ENCODE peak calls at places on chromosomes 3 and 15, in ten cellular contexts. One of them, this sample, is unnamed.

GRCh38 chr3:111128884-111129283 is 57.3 kb downstream of the NECTIN3 start:
- DNase-seq in AG04449: no peak
- DNase-seq in BE2C: no peak
- DNase-seq in fibroblast of villous mesenchyme: no peak
- DNase-seq in HCT116: no peak
- DNase-seq in transverse colon: no peak
- DNase-seq in OCI-LY7: no peak
- DNase-seq in AG04450: no peak
- DNase-seq in bronchial epithelial cell: peak
- DNase-seq in AG09309: no peak
- DNase-seq in this sample: no peak

GRCh38 chr3:10198761-10199688 is 34.3 kb downstream of the IRAK2 start:
- DNase-seq in AG04449: peak
- DNase-seq in BE2C: peak
- DNase-seq in fibroblast of villous mesenchyme: peak
- DNase-seq in HCT116: no peak
- DNase-seq in transverse colon: peak
- DNase-seq in OCI-LY7: peak
- DNase-seq in AG04450: no peak
- DNase-seq in bronchial epithelial cell: peak
- DNase-seq in AG09309: no peak
- DNase-seq in this sample: peak

GRCh38 chr3:4322635-4323034 is 19.5 kb downstream of the SETMAR start:
- DNase-seq in AG04449: peak
- DNase-seq in BE2C: no peak
- DNase-seq in fibroblast of villous mesenchyme: peak
- DNase-seq in HCT116: no peak
- DNase-seq in transverse colon: no peak
- DNase-seq in OCI-LY7: no peak
- DNase-seq in AG04450: peak
- DNase-seq in bronchial epithelial cell: peak
- DNase-seq in AG09309: peak
- DNase-seq in this sample: no peak

GRCh38 chr15:25862087-25862468 is 1.0 kb downstream of the ATP10A start:
- DNase-seq in AG04449: no peak
- DNase-seq in BE2C: no peak
- DNase-seq in fibroblast of villous mesenchyme: no peak
- DNase-seq in HCT116: no peak
- DNase-seq in transverse colon: no peak
- DNase-seq in OCI-LY7: no peak
- DNase-seq in AG04450: no peak
- DNase-seq in bronchial epithelial cell: no peak
- DNase-seq in AG09309: no peak
- DNase-seq in this sample: peak

GRCh38 chr3:197592361-197593045 is 36.7 kb upstream of the BDH1 start:
- DNase-seq in AG04449: no peak
- DNase-seq in BE2C: no peak
- DNase-seq in fibroblast of villous mesenchyme: no peak
- DNase-seq in HCT116: no peak
- DNase-seq in transverse colon: no peak
- DNase-seq in OCI-LY7: no peak
- DNase-seq in AG04450: no peak
- DNase-seq in bronchial epithelial cell: no peak
- DNase-seq in AG09309: no peak
- DNase-seq in this sample: no peak

GRCh38 chr3:54427951-54428871 is 305.9 kb downstream of the CACNA2D3 start:
- DNase-seq in AG04449: peak
- DNase-seq in BE2C: peak
- DNase-seq in fibroblast of villous mesenchyme: peak
- DNase-seq in HCT116: peak
- DNase-seq in transverse colon: peak
- DNase-seq in OCI-LY7: peak
- DNase-seq in AG04450: peak
- DNase-seq in bronchial epithelial cell: peak
- DNase-seq in AG09309: peak
- DNase-seq in this sample: no peak

GRCh38 chr3:50126287-50127211 is 28.6 kb upstream of the SEMA3F start:
- DNase-seq in AG04449: no peak
- DNase-seq in BE2C: no peak
- DNase-seq in fibroblast of villous mesenchyme: peak
- DNase-seq in HCT116: no peak
- DNase-seq in transverse colon: no peak
- DNase-seq in OCI-LY7: no peak
- DNase-seq in AG04450: no peak
- DNase-seq in bronchial epithelial cell: no peak
- DNase-seq in AG09309: no peak
- DNase-seq in this sample: no peak

GRCh38 chr3:46304739-46305138 is 49.2 kb upstream of the CCR2 start:
- DNase-seq in AG04449: no peak
- DNase-seq in BE2C: no peak
- DNase-seq in fibroblast of villous mesenchyme: no peak
- DNase-seq in HCT116: no peak
- DNase-seq in transverse colon: no peak
- DNase-seq in OCI-LY7: no peak
- DNase-seq in AG04450: no peak
- DNase-seq in bronchial epithelial cell: no peak
- DNase-seq in AG09309: no peak
- DNase-seq in this sample: no peak

GRCh38 chr3:101851833-101852232 is 2.5 kb downstream of the NFKBIZ start:
- DNase-seq in AG04449: no peak
- DNase-seq in BE2C: no peak
- DNase-seq in fibroblast of villous mesenchyme: no peak
- DNase-seq in HCT116: no peak
- DNase-seq in transverse colon: no peak
- DNase-seq in OCI-LY7: no peak
- DNase-seq in AG04450: no peak
- DNase-seq in bronchial epithelial cell: no peak
- DNase-seq in AG09309: no peak
- DNase-seq in this sample: no peak

GRCh38 chr15:25175789-25176615 is 221.2 kb downstream of the SNRPN start:
- DNase-seq in AG04449: no peak
- DNase-seq in BE2C: no peak
- DNase-seq in fibroblast of villous mesenchyme: no peak
- DNase-seq in HCT116: no peak
- DNase-seq in transverse colon: peak
- DNase-seq in OCI-LY7: no peak
- DNase-seq in AG04450: no peak
- DNase-seq in bronchial epithelial cell: no peak
- DNase-seq in AG09309: no peak
- DNase-seq in this sample: peak

GRCh38 chr3:170651260-170651845 is 65.5 kb upstream of the SLC7A14 start:
- DNase-seq in AG04449: no peak
- DNase-seq in BE2C: peak
- DNase-seq in fibroblast of villous mesenchyme: no peak
- DNase-seq in HCT116: no peak
- DNase-seq in transverse colon: no peak
- DNase-seq in OCI-LY7: no peak
- DNase-seq in AG04450: no peak
- DNase-seq in bronchial epithelial cell: no peak
- DNase-seq in AG09309: no peak
- DNase-seq in this sample: no peak

GRCh38 chr15:50238263-50238662 is 27.3 kb downstream of the HDC start:
- DNase-seq in AG04449: no peak
- DNase-seq in BE2C: no peak
- DNase-seq in fibroblast of villous mesenchyme: no peak
- DNase-seq in HCT116: no peak
- DNase-seq in transverse colon: no peak
- DNase-seq in OCI-LY7: no peak
- DNase-seq in AG04450: no peak
- DNase-seq in bronchial epithelial cell: no peak
- DNase-seq in AG09309: no peak
- DNase-seq in this sample: no peak

GRCh38 chr15:100732359-100733055 is 130.1 kb downstream of the ASB7 start:
- DNase-seq in AG04449: no peak
- DNase-seq in BE2C: no peak
- DNase-seq in fibroblast of villous mesenchyme: no peak
- DNase-seq in HCT116: no peak
- DNase-seq in transverse colon: no peak
- DNase-seq in OCI-LY7: no peak
- DNase-seq in AG04450: no peak
- DNase-seq in bronchial epithelial cell: no peak
- DNase-seq in AG09309: peak
- DNase-seq in this sample: no peak

GRCh38 chr3:180402463-180403073 is 199.4 kb upstream of the TTC14 start:
- DNase-seq in AG04449: no peak
- DNase-seq in BE2C: no peak
- DNase-seq in fibroblast of villous mesenchyme: no peak
- DNase-seq in HCT116: no peak
- DNase-seq in transverse colon: no peak
- DNase-seq in OCI-LY7: no peak
- DNase-seq in AG04450: no peak
- DNase-seq in bronchial epithelial cell: peak
- DNase-seq in AG09309: no peak
- DNase-seq in this sample: no peak

GRCh38 chr15:49122541-49123062 is 32.8 kb downstream of the COPS2 start:
- DNase-seq in AG04449: no peak
- DNase-seq in BE2C: no peak
- DNase-seq in fibroblast of villous mesenchyme: peak
- DNase-seq in HCT116: no peak
- DNase-seq in transverse colon: no peak
- DNase-seq in OCI-LY7: no peak
- DNase-seq in AG04450: no peak
- DNase-seq in bronchial epithelial cell: peak
- DNase-seq in AG09309: no peak
- DNase-seq in this sample: no peak
- TF ChIP-seq CTCF in AG04449: no peak
- TF ChIP-seq CTCF in BE2C: no peak
- TF ChIP-seq CTCF in fibroblast of villous mesenchyme: no peak
- TF ChIP-seq CTCF in HCT116: no peak
- TF ChIP-seq CTCF in transverse colon: no peak
- TF ChIP-seq CTCF in OCI-LY7: no peak
- TF ChIP-seq CTCF in AG04450: no peak
- TF ChIP-seq CTCF in bronchial epithelial cell: no peak
- TF ChIP-seq CTCF in AG09309: no peak
- TF ChIP-seq CTCF in this sample: no peak

GRCh38 chr15:80151576-80151975 is 1.2 kb upstream of the FAH start:
- DNase-seq in AG04449: no peak
- DNase-seq in BE2C: no peak
- DNase-seq in fibroblast of villous mesenchyme: no peak
- DNase-seq in HCT116: no peak
- DNase-seq in transverse colon: no peak
- DNase-seq in OCI-LY7: no peak
- DNase-seq in AG04450: no peak
- DNase-seq in bronchial epithelial cell: no peak
- DNase-seq in AG09309: no peak
- DNase-seq in this sample: no peak
- H3K4me3 ChIP-seq in AG04449: no peak
- H3K4me3 ChIP-seq in BE2C: no peak
- H3K4me3 ChIP-seq in fibroblast of villous mesenchyme: no peak
- H3K4me3 ChIP-seq in HCT116: no peak
- H3K4me3 ChIP-seq in transverse colon: no peak
- H3K4me3 ChIP-seq in OCI-LY7: peak
- H3K4me3 ChIP-seq in AG04450: no peak
- H3K4me3 ChIP-seq in bronchial epithelial cell: no peak
- H3K4me3 ChIP-seq in AG09309: no peak
- H3K4me3 ChIP-seq in this sample: no peak

GRCh38 chr3:194688946-194689345 is 3.3 kb downstream of the FAM43A start:
- DNase-seq in AG04449: no peak
- DNase-seq in BE2C: no peak
- DNase-seq in fibroblast of villous mesenchyme: no peak
- DNase-seq in HCT116: no peak
- DNase-seq in transverse colon: no peak
- DNase-seq in OCI-LY7: no peak
- DNase-seq in AG04450: no peak
- DNase-seq in bronchial epithelial cell: no peak
- DNase-seq in AG09309: no peak
- DNase-seq in this sample: no peak

GRCh38 chr3:194686816-194687637 is 1.3 kb downstream of the FAM43A start:
- DNase-seq in AG04449: no peak
- DNase-seq in BE2C: peak
- DNase-seq in fibroblast of villous mesenchyme: peak
- DNase-seq in HCT116: no peak
- DNase-seq in transverse colon: peak
- DNase-seq in OCI-LY7: peak
- DNase-seq in AG04450: no peak
- DNase-seq in bronchial epithelial cell: peak
- DNase-seq in AG09309: no peak
- DNase-seq in this sample: no peak

GRCh38 chr3:194686414-194686815 is 732 bp downstream of the FAM43A start:
- DNase-seq in AG04449: no peak
- DNase-seq in BE2C: no peak
- DNase-seq in fibroblast of villous mesenchyme: no peak
- DNase-seq in HCT116: no peak
- DNase-seq in transverse colon: no peak
- DNase-seq in OCI-LY7: no peak
- DNase-seq in AG04450: no peak
- DNase-seq in bronchial epithelial cell: no peak
- DNase-seq in AG09309: no peak
- DNase-seq in this sample: no peak

GRCh38 chr3:194688207-194688711 is 2.6 kb downstream of the FAM43A start:
- DNase-seq in AG04449: no peak
- DNase-seq in BE2C: peak
- DNase-seq in fibroblast of villous mesenchyme: peak
- DNase-seq in HCT116: no peak
- DNase-seq in transverse colon: peak
- DNase-seq in OCI-LY7: peak
- DNase-seq in AG04450: no peak
- DNase-seq in bronchial epithelial cell: no peak
- DNase-seq in AG09309: no peak
- DNase-seq in this sample: peak

GRCh38 chr3:194687638-194688206 is 2.0 kb downstream of the FAM43A start:
- DNase-seq in AG04449: no peak
- DNase-seq in BE2C: peak
- DNase-seq in fibroblast of villous mesenchyme: peak
- DNase-seq in HCT116: no peak
- DNase-seq in transverse colon: peak
- DNase-seq in OCI-LY7: peak
- DNase-seq in AG04450: no peak
- DNase-seq in bronchial epithelial cell: peak
- DNase-seq in AG09309: no peak
- DNase-seq in this sample: peak
- TF ChIP-seq CTCF in AG04449: peak
- TF ChIP-seq CTCF in BE2C: peak
- TF ChIP-seq CTCF in fibroblast of villous mesenchyme: peak
- TF ChIP-seq CTCF in HCT116: no peak
- TF ChIP-seq CTCF in transverse colon: peak
- TF ChIP-seq CTCF in OCI-LY7: peak
- TF ChIP-seq CTCF in AG04450: no peak
- TF ChIP-seq CTCF in bronchial epithelial cell: peak
- TF ChIP-seq CTCF in AG09309: peak
- TF ChIP-seq CTCF in this sample: no peak

GRCh38 chr3:195149292-195149691 is 121.7 kb downstream of the XXYLT1 start:
- DNase-seq in AG04449: no peak
- DNase-seq in BE2C: peak
- DNase-seq in fibroblast of villous mesenchyme: no peak
- DNase-seq in HCT116: no peak
- DNase-seq in transverse colon: no peak
- DNase-seq in OCI-LY7: no peak
- DNase-seq in AG04450: no peak
- DNase-seq in bronchial epithelial cell: no peak
- DNase-seq in AG09309: no peak
- DNase-seq in this sample: no peak
- H3K4me3 ChIP-seq in AG04449: no peak
- H3K4me3 ChIP-seq in BE2C: peak
- H3K4me3 ChIP-seq in fibroblast of villous mesenchyme: peak
- H3K4me3 ChIP-seq in HCT116: no peak
- H3K4me3 ChIP-seq in transverse colon: no peak
- H3K4me3 ChIP-seq in OCI-LY7: peak
- H3K4me3 ChIP-seq in AG04450: no peak
- H3K4me3 ChIP-seq in bronchial epithelial cell: no peak
- H3K4me3 ChIP-seq in AG09309: no peak
- H3K4me3 ChIP-seq in this sample: no peak